ENCODE peak calls at places on chromosome 14, in ten cellular contexts. A is transverse colon, I is activated T-helper 1 cell treated with Interleukin-2 at 50 U/mL for 16 hours, R is NCI-H510A treated with DMSO at 0.1 percent for 48 hours, N is psoas muscle, Q is NT2/D1, D is Right ventricle myocardium superior, C is stomach, X is GM12864, E is EH. M is an unnamed sample.

GRCh38 chr14:83867871-83868270 is 1662.1 kb upstream of the FLRT2 start:
- DNase-seq in A (no peak), I (no peak), R (no peak), N (no peak), Q (no peak), D (no peak), C (no peak), X (no peak), E (no peak), M (no peak)

GRCh38 chr14:72839753-72840390 is 54.0 kb downstream of the DPF3 start:
- DNase-seq in A (no peak), I (no peak), R (no peak), N (no peak), Q (no peak), D (no peak), C (no peak), X (no peak), E (no peak), M (no peak)

GRCh38 chr14:31402764-31403163 is 17.6 kb downstream of the HEATR5A start:
- DNase-seq in A (no peak), I (no peak), R (no peak), N (no peak), Q (no peak), D (no peak), C (no peak), X (no peak), E (no peak), M (no peak)

GRCh38 chr14:93068721-93069120 is 47.0 kb downstream of the ITPK1 start:
- DNase-seq in A (no peak), I (no peak), R (no peak), N (no peak), Q (no peak), D (peak; percentile 67), C (no peak), X (no peak), E (no peak), M (no peak)

GRCh38 chr14:65866906-65867305 is 454.4 kb downstream of the FUT8 start:
- DNase-seq in A (peak; percentile 12), I (no peak), R (peak; percentile 92), N (no peak), Q (no peak), D (no peak), C (no peak), X (no peak), E (no peak), M (no peak)

GRCh38 chr14:67495827-67496226 is 7.3 kb upstream of the TMEM229B start:
- DNase-seq in A (no peak), I (no peak), R (no peak), N (no peak), Q (no peak), D (no peak), C (no peak), X (no peak), E (no peak), M (peak; percentile 22)

GRCh38 chr14:73718742-73719251 is 4.6 kb upstream of the PNMA1 start:
- DNase-seq in A (no peak), I (no peak), R (no peak), N (no peak), Q (no peak), D (no peak), C (no peak), X (no peak), E (no peak), M (peak; percentile 79)

GRCh38 chr14:72892879-72893635 is 844 bp downstream of the DPF3 start:
- DNase-seq in A (peak; percentile 33), I (no peak), R (peak; percentile 24), N (peak; percentile 30), Q (no peak), D (peak; percentile 53), C (no peak), X (no peak), E (peak; percentile 42), M (peak; percentile 71)

GRCh38 chr14:77584809-77585208 is 31.6 kb downstream of the SPTLC2 start:
- DNase-seq in A (no peak), I (no peak), R (no peak), N (no peak), Q (no peak), D (no peak), C (no peak), X (no peak), E (no peak), M (no peak)

GRCh38 chr14:81286574-81287370 is 66.0 kb upstream of the GTF2A1 start:
- DNase-seq in A (no peak), I (no peak), R (no peak), N (no peak), Q (no peak), D (no peak), C (no peak), X (no peak), E (no peak), M (no peak)

GRCh38 chr14:23113346-23114119 is 5.5 kb downstream of the CEBPE start:
- DNase-seq in A (no peak), I (no peak), R (no peak), N (no peak), Q (no peak), D (no peak), C (no peak), X (no peak), E (peak; percentile 44), M (no peak)